ENCODE peak calls at places on chromosomes 11 and 22, in nine cellular contexts. One of them, this sample, is unnamed.

GRCh38 chr11:57311109-57311936 is 13.4 kb downstream of the TNKS1BP1 start:
- DNase-seq in CMK: no peak
- DNase-seq in stimulated activated CD8-positive, alpha-beta memory T cell treated with anti-CD3 and anti-CD28 coated beads, Interleukin-12 subunit alpha, Interleukin-12 subunit beta, amount 100 ng/mL, for 4 hours: peak
- DNase-seq in CD4-positive, alpha-beta T cell: peak
- DNase-seq in colonic mucosa: peak
- DNase-seq in bronchial epithelial cell: peak
- DNase-seq in adipocyte: peak
- DNase-seq in osteocyte: peak
- DNase-seq in WTC11: peak
- DNase-seq in this sample: peak

GRCh38 chr11:46947399-46948077 is 11.0 kb downstream of the CSTPP1 start:
- DNase-seq in colonic mucosa: no peak
- DNase-seq in WTC11: no peak
- DNase-seq in osteocyte: no peak
- DNase-seq in bronchial epithelial cell: no peak
- DNase-seq in stimulated activated CD8-positive, alpha-beta memory T cell treated with anti-CD3 and anti-CD28 coated beads, Interleukin-12 subunit alpha, Interleukin-12 subunit beta, amount 100 ng/mL, for 4 hours: no peak
- DNase-seq in CD4-positive, alpha-beta T cell: no peak
- DNase-seq in adipocyte: no peak
- DNase-seq in CMK: no peak
- DNase-seq in this sample: no peak

GRCh38 chr11:836274-836673 is 3.5 kb downstream of the CD151 start:
- DNase-seq in WTC11: no peak
- DNase-seq in CMK: no peak
- DNase-seq in colonic mucosa: no peak
- DNase-seq in CD4-positive, alpha-beta T cell: no peak
- DNase-seq in adipocyte: no peak
- DNase-seq in stimulated activated CD8-positive, alpha-beta memory T cell treated with anti-CD3 and anti-CD28 coated beads, Interleukin-12 subunit alpha, Interleukin-12 subunit beta, amount 100 ng/mL, for 4 hours: no peak
- DNase-seq in bronchial epithelial cell: no peak
- DNase-seq in osteocyte: no peak
- DNase-seq in this sample: no peak

GRCh38 chr11:47524200-47524874 is 28.6 kb downstream of the CELF1 start:
- DNase-seq in osteocyte: no peak
- DNase-seq in CD4-positive, alpha-beta T cell: peak
- DNase-seq in bronchial epithelial cell: peak
- DNase-seq in stimulated activated CD8-positive, alpha-beta memory T cell treated with anti-CD3 and anti-CD28 coated beads, Interleukin-12 subunit alpha, Interleukin-12 subunit beta, amount 100 ng/mL, for 4 hours: no peak
- DNase-seq in WTC11: no peak
- DNase-seq in adipocyte: no peak
- DNase-seq in CMK: no peak
- DNase-seq in colonic mucosa: no peak
- DNase-seq in this sample: no peak

GRCh38 chr22:26447594-26448329 is 18.7 kb downstream of the ASPHD2 start:
- DNase-seq in WTC11: no peak
- DNase-seq in CMK: no peak
- DNase-seq in osteocyte: no peak
- DNase-seq in adipocyte: no peak
- DNase-seq in bronchial epithelial cell: no peak
- DNase-seq in colonic mucosa: no peak
- DNase-seq in CD4-positive, alpha-beta T cell: no peak
- DNase-seq in stimulated activated CD8-positive, alpha-beta memory T cell treated with anti-CD3 and anti-CD28 coated beads, Interleukin-12 subunit alpha, Interleukin-12 subunit beta, amount 100 ng/mL, for 4 hours: no peak
- DNase-seq in this sample: no peak

GRCh38 chr22:23233746-23234408 is 53.6 kb downstream of the BCR start:
- DNase-seq in CD4-positive, alpha-beta T cell: no peak
- DNase-seq in osteocyte: no peak
- DNase-seq in adipocyte: no peak
- DNase-seq in WTC11: no peak
- DNase-seq in bronchial epithelial cell: no peak
- DNase-seq in CMK: no peak
- DNase-seq in stimulated activated CD8-positive, alpha-beta memory T cell treated with anti-CD3 and anti-CD28 coated beads, Interleukin-12 subunit alpha, Interleukin-12 subunit beta, amount 100 ng/mL, for 4 hours: no peak
- DNase-seq in colonic mucosa: no peak
- DNase-seq in this sample: no peak

GRCh38 chr22:23909258-23909898 is 15.2 kb downstream of the MIF start:
- DNase-seq in stimulated activated CD8-positive, alpha-beta memory T cell treated with anti-CD3 and anti-CD28 coated beads, Interleukin-12 subunit alpha, Interleukin-12 subunit beta, amount 100 ng/mL, for 4 hours: no peak
- DNase-seq in CMK: no peak
- DNase-seq in colonic mucosa: no peak
- DNase-seq in CD4-positive, alpha-beta T cell: no peak
- DNase-seq in osteocyte: no peak
- DNase-seq in WTC11: no peak
- DNase-seq in bronchial epithelial cell: no peak
- DNase-seq in adipocyte: no peak
- DNase-seq in this sample: no peak

GRCh38 chr11:117443269-117444186 is 115.9 kb downstream of the CEP164 start:
- DNase-seq in bronchial epithelial cell: no peak
- DNase-seq in adipocyte: peak
- DNase-seq in colonic mucosa: peak
- DNase-seq in osteocyte: no peak
- DNase-seq in CMK: peak
- DNase-seq in stimulated activated CD8-positive, alpha-beta memory T cell treated with anti-CD3 and anti-CD28 coated beads, Interleukin-12 subunit alpha, Interleukin-12 subunit beta, amount 100 ng/mL, for 4 hours: no peak
- DNase-seq in CD4-positive, alpha-beta T cell: no peak
- DNase-seq in WTC11: peak
- DNase-seq in this sample: no peak

GRCh38 chr11:70155386-70155785 is 47.7 kb upstream of the FADD start:
- DNase-seq in bronchial epithelial cell: no peak
- DNase-seq in colonic mucosa: no peak
- DNase-seq in WTC11: no peak
- DNase-seq in stimulated activated CD8-positive, alpha-beta memory T cell treated with anti-CD3 and anti-CD28 coated beads, Interleukin-12 subunit alpha, Interleukin-12 subunit beta, amount 100 ng/mL, for 4 hours: no peak
- DNase-seq in CD4-positive, alpha-beta T cell: no peak
- DNase-seq in CMK: no peak
- DNase-seq in adipocyte: no peak
- DNase-seq in osteocyte: no peak
- DNase-seq in this sample: no peak

GRCh38 chr11:66607126-66607834 is 9.2 kb upstream of the RBM14 start:
- DNase-seq in WTC11: no peak
- DNase-seq in colonic mucosa: peak
- DNase-seq in CD4-positive, alpha-beta T cell: no peak
- DNase-seq in osteocyte: no peak
- DNase-seq in bronchial epithelial cell: peak
- DNase-seq in CMK: no peak
- DNase-seq in stimulated activated CD8-positive, alpha-beta memory T cell treated with anti-CD3 and anti-CD28 coated beads, Interleukin-12 subunit alpha, Interleukin-12 subunit beta, amount 100 ng/mL, for 4 hours: no peak
- DNase-seq in adipocyte: peak
- DNase-seq in this sample: no peak

GRCh38 chr11:135022430-135022829 is 610.4 kb upstream of the B3GAT1 start:
- DNase-seq in adipocyte: no peak
- DNase-seq in CMK: no peak
- DNase-seq in colonic mucosa: no peak
- DNase-seq in bronchial epithelial cell: no peak
- DNase-seq in CD4-positive, alpha-beta T cell: no peak
- DNase-seq in WTC11: no peak
- DNase-seq in stimulated activated CD8-positive, alpha-beta memory T cell treated with anti-CD3 and anti-CD28 coated beads, Interleukin-12 subunit alpha, Interleukin-12 subunit beta, amount 100 ng/mL, for 4 hours: no peak
- DNase-seq in osteocyte: no peak
- DNase-seq in this sample: no peak

GRCh38 chr22:21714059-21714770 is 21.4 kb downstream of the YPEL1 start:
- DNase-seq in colonic mucosa: no peak
- DNase-seq in CD4-positive, alpha-beta T cell: no peak
- DNase-seq in bronchial epithelial cell: no peak
- DNase-seq in osteocyte: no peak
- DNase-seq in WTC11: no peak
- DNase-seq in stimulated activated CD8-positive, alpha-beta memory T cell treated with anti-CD3 and anti-CD28 coated beads, Interleukin-12 subunit alpha, Interleukin-12 subunit beta, amount 100 ng/mL, for 4 hours: no peak
- DNase-seq in adipocyte: no peak
- DNase-seq in CMK: no peak
- DNase-seq in this sample: no peak